ENCODE peak calls at places on chromosomes 4 and X, in nine cellular contexts. One of them, this sample, is unnamed. For H3K4me1, the result is how much of the 10 kb centered on the place peaks cover.

GRCh38 chr4:81546777-81547176 is 75.1 kb upstream of the RASGEF1B start:
- DNase-seq in A549: no peak
- DNase-seq in SJSA1: no peak
- DNase-seq in psoas muscle: no peak
- DNase-seq in PC-9: no peak
- DNase-seq in upper lobe of right lung: no peak
- DNase-seq in SK-N-SH: no peak
- DNase-seq in testis: no peak
- DNase-seq in upper lobe of left lung: no peak
- DNase-seq in this sample: no peak

GRCh38 chrX:41167888-41168287 is 82.6 kb downstream of the USP9X start:
- DNase-seq in A549: no peak
- DNase-seq in SJSA1: no peak
- DNase-seq in psoas muscle: no peak
- DNase-seq in PC-9: no peak
- DNase-seq in upper lobe of right lung: no peak
- DNase-seq in SK-N-SH: no peak
- DNase-seq in testis: no peak
- DNase-seq in upper lobe of left lung: no peak
- DNase-seq in this sample: no peak

GRCh38 chr4:110950721-110951120 is 327.8 kb upstream of the PITX2 start:
- DNase-seq in A549: no peak
- DNase-seq in SJSA1: no peak
- DNase-seq in psoas muscle: no peak
- DNase-seq in PC-9: no peak
- DNase-seq in upper lobe of right lung: no peak
- DNase-seq in SK-N-SH: no peak
- DNase-seq in testis: no peak
- DNase-seq in upper lobe of left lung: no peak
- DNase-seq in this sample: no peak

GRCh38 chrX:155841232-155841631 is 39.9 kb upstream of the VAMP7 start:
- DNase-seq in A549: no peak
- DNase-seq in SJSA1: no peak
- DNase-seq in psoas muscle: no peak
- DNase-seq in PC-9: no peak
- DNase-seq in upper lobe of right lung: no peak
- DNase-seq in SK-N-SH: no peak
- DNase-seq in testis: no peak
- DNase-seq in upper lobe of left lung: no peak
- DNase-seq in this sample: no peak

GRCh38 chr4:26803462-26803861 is 57.2 kb upstream of the STIM2 start:
- DNase-seq in A549: no peak
- DNase-seq in SJSA1: no peak
- DNase-seq in psoas muscle: no peak
- DNase-seq in PC-9: no peak
- DNase-seq in upper lobe of right lung: no peak
- DNase-seq in SK-N-SH: peak
- DNase-seq in testis: no peak
- DNase-seq in upper lobe of left lung: no peak
- DNase-seq in this sample: peak

GRCh38 chr4:148112231-148112982 is 329.8 kb downstream of the NR3C2 start:
- DNase-seq in A549: no peak
- DNase-seq in SJSA1: no peak
- DNase-seq in psoas muscle: no peak
- DNase-seq in PC-9: no peak
- DNase-seq in upper lobe of right lung: no peak
- DNase-seq in SK-N-SH: no peak
- DNase-seq in testis: no peak
- DNase-seq in upper lobe of left lung: no peak
- DNase-seq in this sample: no peak

GRCh38 chr4:84877051-84877833 is 89.2 kb downstream of the WDFY3 start:
- DNase-seq in A549: peak
- DNase-seq in SJSA1: peak
- DNase-seq in psoas muscle: no peak
- DNase-seq in PC-9: no peak
- DNase-seq in upper lobe of right lung: no peak
- DNase-seq in SK-N-SH: no peak
- DNase-seq in testis: no peak
- DNase-seq in upper lobe of left lung: no peak
- DNase-seq in this sample: no peak

GRCh38 chr4:43251760-43252317 is 359.3 kb downstream of the GRXCR1 start:
- DNase-seq in A549: no peak
- DNase-seq in SJSA1: no peak
- DNase-seq in psoas muscle: no peak
- DNase-seq in PC-9: no peak
- DNase-seq in upper lobe of right lung: no peak
- DNase-seq in SK-N-SH: no peak
- DNase-seq in testis: no peak
- DNase-seq in upper lobe of left lung: no peak
- DNase-seq in this sample: no peak

GRCh38 chr4:116027311-116027710 is 913.9 kb upstream of the NDST4 start:
- DNase-seq in A549: no peak
- DNase-seq in SJSA1: no peak
- DNase-seq in psoas muscle: no peak
- DNase-seq in PC-9: no peak
- DNase-seq in upper lobe of right lung: no peak
- DNase-seq in SK-N-SH: no peak
- DNase-seq in testis: no peak
- DNase-seq in upper lobe of left lung: no peak
- DNase-seq in this sample: peak

GRCh38 chr4:31016322-31017061 is 296.3 kb downstream of the PCDH7 start:
- DNase-seq in A549: no peak
- DNase-seq in SJSA1: no peak
- DNase-seq in psoas muscle: no peak
- DNase-seq in PC-9: no peak
- DNase-seq in upper lobe of right lung: no peak
- DNase-seq in SK-N-SH: no peak
- DNase-seq in testis: no peak
- DNase-seq in upper lobe of left lung: no peak
- DNase-seq in this sample: no peak

GRCh38 chr4:118765399-118765798 is 70.5 kb downstream of the SEC24D start:
- DNase-seq in A549: peak
- DNase-seq in SJSA1: no peak
- DNase-seq in psoas muscle: no peak
- DNase-seq in PC-9: peak
- DNase-seq in upper lobe of right lung: no peak
- DNase-seq in SK-N-SH: no peak
- DNase-seq in testis: no peak
- DNase-seq in upper lobe of left lung: no peak
- DNase-seq in this sample: peak

GRCh38 chr4:55321707-55322264 is 24.3 kb upstream of the SRD5A3 start:
- DNase-seq in A549: peak
- DNase-seq in SJSA1: peak
- DNase-seq in psoas muscle: no peak
- DNase-seq in PC-9: peak
- DNase-seq in upper lobe of right lung: no peak
- DNase-seq in SK-N-SH: peak
- DNase-seq in testis: peak
- DNase-seq in upper lobe of left lung: no peak
- DNase-seq in this sample: peak

GRCh38 chr4:152929888-152930287 is 6.2 kb upstream of the FHDC1 start:
- DNase-seq in A549: no peak
- DNase-seq in SJSA1: no peak
- DNase-seq in psoas muscle: no peak
- DNase-seq in PC-9: no peak
- DNase-seq in upper lobe of right lung: no peak
- DNase-seq in SK-N-SH: no peak
- DNase-seq in testis: no peak
- DNase-seq in upper lobe of left lung: no peak
- DNase-seq in this sample: no peak

GRCh38 chr4:140059159-140059558 is 94.8 kb downstream of the MAML3 start:
- DNase-seq in A549: peak
- DNase-seq in SJSA1: no peak
- DNase-seq in psoas muscle: no peak
- DNase-seq in PC-9: peak
- DNase-seq in upper lobe of right lung: no peak
- DNase-seq in SK-N-SH: no peak
- DNase-seq in testis: no peak
- DNase-seq in upper lobe of left lung: no peak
- DNase-seq in this sample: peak

GRCh38 chrX:111244238-111244750 is 26.0 kb downstream of the CAPN6 start:
- DNase-seq in A549: peak
- DNase-seq in SJSA1: no peak
- DNase-seq in psoas muscle: no peak
- DNase-seq in PC-9: no peak
- DNase-seq in upper lobe of right lung: no peak
- DNase-seq in SK-N-SH: peak
- DNase-seq in testis: no peak
- DNase-seq in upper lobe of left lung: no peak
- DNase-seq in this sample: peak

GRCh38 chrX:122835886-122836285 is 348.2 kb upstream of the GRIA3 start:
- DNase-seq in A549: no peak
- DNase-seq in SJSA1: no peak
- DNase-seq in psoas muscle: no peak
- DNase-seq in PC-9: no peak
- DNase-seq in upper lobe of right lung: no peak
- DNase-seq in SK-N-SH: no peak
- DNase-seq in testis: no peak
- DNase-seq in upper lobe of left lung: no peak
- DNase-seq in this sample: no peak

GRCh38 chrX:9171841-9172240 is 137.9 kb upstream of the FAM9B start:
- DNase-seq in A549: peak
- DNase-seq in SJSA1: no peak
- DNase-seq in psoas muscle: no peak
- DNase-seq in PC-9: no peak
- DNase-seq in upper lobe of right lung: no peak
- DNase-seq in SK-N-SH: no peak
- DNase-seq in testis: no peak
- DNase-seq in upper lobe of left lung: no peak
- DNase-seq in this sample: peak

GRCh38 chr4:1033840-1034551 is 22.6 kb downstream of the FGFRL1 start:
- DNase-seq in A549: no peak
- DNase-seq in SJSA1: peak
- DNase-seq in psoas muscle: no peak
- DNase-seq in PC-9: no peak
- DNase-seq in upper lobe of right lung: no peak
- DNase-seq in SK-N-SH: no peak
- DNase-seq in testis: peak
- DNase-seq in upper lobe of left lung: no peak
- DNase-seq in this sample: peak

DNA sequence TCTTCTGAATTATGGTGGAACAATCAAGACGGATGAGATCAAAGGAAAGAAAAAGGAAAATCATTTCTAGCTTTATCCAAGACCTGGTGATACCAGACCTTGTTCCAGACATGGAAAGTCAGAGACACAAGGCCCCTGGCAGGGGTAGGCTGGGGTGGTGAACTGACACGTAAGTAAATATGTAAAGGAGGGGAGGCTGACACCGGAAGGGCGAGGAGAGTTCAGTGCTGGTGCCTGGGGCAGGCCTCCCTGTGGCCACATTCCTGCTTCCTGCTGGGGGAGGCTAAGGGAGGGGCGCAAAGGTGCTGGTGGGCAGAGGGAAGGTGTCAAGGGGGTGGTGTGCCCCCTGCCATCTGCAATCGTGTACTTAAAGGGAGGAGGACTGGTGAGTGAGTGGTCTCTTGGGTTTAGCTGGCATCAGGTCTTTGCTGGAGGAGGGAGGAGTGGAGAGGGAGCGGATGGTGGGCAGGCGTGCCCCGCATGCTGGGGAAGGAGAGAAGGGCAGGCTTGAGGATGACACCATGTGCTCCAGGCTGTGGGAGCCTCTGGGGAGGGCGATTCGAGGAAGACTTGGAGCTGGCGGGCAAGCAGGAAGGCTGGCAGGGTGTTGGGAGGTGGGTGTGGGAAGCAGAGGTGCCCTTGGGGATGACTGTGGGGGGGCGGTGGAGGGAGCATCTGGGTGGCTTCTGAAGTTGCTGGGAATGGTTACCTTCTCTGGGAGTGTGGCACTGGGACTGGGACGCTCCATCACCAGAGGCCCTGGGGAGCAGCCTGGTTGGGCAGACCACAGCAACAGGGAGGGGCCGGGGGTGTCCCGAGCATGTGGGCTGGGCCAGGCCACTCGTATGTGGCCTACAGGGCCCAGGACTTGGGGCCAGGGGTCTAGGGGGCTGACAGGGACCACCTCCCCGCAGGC is 30.6 kb upstream of the AFAP1 start:
- DNase-seq in A549: peak
- DNase-seq in SJSA1: no peak
- DNase-seq in psoas muscle: no peak
- DNase-seq in PC-9: peak
- DNase-seq in upper lobe of right lung: no peak
- DNase-seq in SK-N-SH: peak
- DNase-seq in testis: no peak
- DNase-seq in upper lobe of left lung: no peak
- DNase-seq in this sample: no peak
- H3K4me1 ChIP-seq in A549: half or more
- H3K4me1 ChIP-seq in SJSA1: half or more
- H3K4me1 ChIP-seq in psoas muscle: under half
- H3K4me1 ChIP-seq in PC-9: half or more
- H3K4me1 ChIP-seq in upper lobe of right lung: under half
- H3K4me1 ChIP-seq in SK-N-SH: under half
- H3K4me1 ChIP-seq in testis: under half
- H3K4me1 ChIP-seq in upper lobe of left lung: under half
- H3K4me1 ChIP-seq in this sample: under half

GRCh38 chrX:51598899-51599298 is 19.8 kb downstream of the CENPVL3 start:
- DNase-seq in A549: no peak
- DNase-seq in SJSA1: no peak
- DNase-seq in psoas muscle: no peak
- DNase-seq in PC-9: no peak
- DNase-seq in upper lobe of right lung: no peak
- DNase-seq in SK-N-SH: no peak
- DNase-seq in testis: no peak
- DNase-seq in upper lobe of left lung: no peak
- DNase-seq in this sample: no peak
- H3K27ac ChIP-seq in A549: no peak
- H3K27ac ChIP-seq in SJSA1: no peak
- H3K27ac ChIP-seq in psoas muscle: no peak
- H3K27ac ChIP-seq in PC-9: no peak
- H3K27ac ChIP-seq in upper lobe of right lung: no peak
- H3K27ac ChIP-seq in SK-N-SH: no peak
- H3K27ac ChIP-seq in testis: no peak
- H3K27ac ChIP-seq in upper lobe of left lung: no peak
- H3K27ac ChIP-seq in this sample: no peak

DNA sequence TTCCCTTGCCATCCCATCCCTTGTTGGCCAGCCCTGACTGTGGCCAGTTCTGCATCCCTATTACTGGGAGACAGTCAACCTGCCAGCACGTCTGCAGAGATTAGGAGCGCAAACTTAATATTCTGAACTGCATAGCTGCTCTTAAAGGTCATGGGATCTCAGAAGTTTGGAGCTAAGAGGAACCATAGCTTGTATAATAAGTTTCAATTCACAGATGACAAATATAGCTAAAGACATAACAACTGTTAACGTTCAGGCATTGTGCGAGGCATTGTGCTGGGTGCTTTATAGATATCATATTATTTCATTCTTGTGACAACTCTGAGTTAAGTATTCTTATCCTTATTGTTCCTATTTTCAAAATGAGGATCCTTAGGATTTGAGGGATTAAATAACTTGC is 3.7 kb downstream of the SCARB2 start:
- DNase-seq in A549: no peak
- DNase-seq in SJSA1: no peak
- DNase-seq in psoas muscle: no peak
- DNase-seq in PC-9: no peak
- DNase-seq in upper lobe of right lung: no peak
- DNase-seq in SK-N-SH: no peak
- DNase-seq in testis: no peak
- DNase-seq in upper lobe of left lung: no peak
- DNase-seq in this sample: no peak
- H3K4me1 ChIP-seq in A549: under half
- H3K4me1 ChIP-seq in SJSA1: under half
- H3K4me1 ChIP-seq in psoas muscle: half or more
- H3K4me1 ChIP-seq in PC-9: under half
- H3K4me1 ChIP-seq in upper lobe of right lung: half or more
- H3K4me1 ChIP-seq in SK-N-SH: half or more
- H3K4me1 ChIP-seq in testis: under half
- H3K4me1 ChIP-seq in upper lobe of left lung: half or more
- H3K4me1 ChIP-seq in this sample: under half

GRCh38 chrX:70452143-70452733 is 7.6 kb downstream of the DLG3 start:
- DNase-seq in A549: peak
- DNase-seq in SJSA1: peak
- DNase-seq in psoas muscle: peak
- DNase-seq in PC-9: peak
- DNase-seq in upper lobe of right lung: peak
- DNase-seq in SK-N-SH: peak
- DNase-seq in testis: peak
- DNase-seq in upper lobe of left lung: peak
- DNase-seq in this sample: peak
- H3K27ac ChIP-seq in A549: peak
- H3K27ac ChIP-seq in SJSA1: peak
- H3K27ac ChIP-seq in psoas muscle: no peak
- H3K27ac ChIP-seq in PC-9: peak
- H3K27ac ChIP-seq in upper lobe of right lung: peak
- H3K27ac ChIP-seq in SK-N-SH: no peak
- H3K27ac ChIP-seq in testis: no peak
- H3K27ac ChIP-seq in upper lobe of left lung: peak
- H3K27ac ChIP-seq in this sample: peak